ENCODE peak calls at places on chromosome 3, in six cellular contexts. One of them, this sample, is unnamed.

GRCh38 chr3:57160046-57160730 is 5.0 kb downstream of the IL17RD start:
- DNase-seq in fibroblast of lung: no peak
- DNase-seq in GM23338: peak; percentile 74
- DNase-seq in bronchial epithelial cell: no peak
- DNase-seq in CD8-positive, alpha-beta memory T cell: no peak
- DNase-seq in ovary: peak; percentile 82
- DNase-seq in this sample: no peak

GRCh38 chr3:128761392-128761791 is 35.4 kb downstream of the RAB7A start:
- DNase-seq in CD8-positive, alpha-beta memory T cell: no peak
- DNase-seq in fibroblast of lung: no peak
- DNase-seq in GM23338: no peak
- DNase-seq in bronchial epithelial cell: no peak
- DNase-seq in ovary: no peak
- DNase-seq in this sample: no peak

GRCh38 chr3:99425930-99426329 is 212.5 kb upstream of the COL8A1 start:
- DNase-seq in CD8-positive, alpha-beta memory T cell: no peak
- DNase-seq in bronchial epithelial cell: no peak
- DNase-seq in GM23338: no peak
- DNase-seq in fibroblast of lung: no peak
- DNase-seq in ovary: no peak
- DNase-seq in this sample: no peak

GRCh38 chr3:156300929-156301806 is 180.8 kb downstream of the KCNAB1 start:
- DNase-seq in bronchial epithelial cell: no peak
- DNase-seq in GM23338: no peak
- DNase-seq in fibroblast of lung: peak; percentile 42
- DNase-seq in ovary: no peak
- DNase-seq in CD8-positive, alpha-beta memory T cell: no peak
- DNase-seq in this sample: no peak

GRCh38 chr3:134978658-134979057 is 183.6 kb downstream of the EPHB1 start:
- DNase-seq in fibroblast of lung: no peak
- DNase-seq in CD8-positive, alpha-beta memory T cell: no peak
- DNase-seq in GM23338: no peak
- DNase-seq in ovary: no peak
- DNase-seq in bronchial epithelial cell: no peak
- DNase-seq in this sample: no peak

GRCh38 chr3:56468184-56469106 is at the start of gene ERC2:
- DNase-seq in bronchial epithelial cell: peak; percentile 26
- DNase-seq in fibroblast of lung: peak; percentile 3
- DNase-seq in ovary: peak; percentile 69
- DNase-seq in CD8-positive, alpha-beta memory T cell: no peak
- DNase-seq in GM23338: peak; percentile 96
- DNase-seq in this sample: no peak

GRCh38 chr3:70805044-70805732 is 492.8 kb upstream of the MDFIC2 start:
- DNase-seq in GM23338: no peak
- DNase-seq in bronchial epithelial cell: peak; percentile 51
- DNase-seq in fibroblast of lung: peak; percentile 80
- DNase-seq in CD8-positive, alpha-beta memory T cell: no peak
- DNase-seq in ovary: no peak
- DNase-seq in this sample: no peak

GRCh38 chr3:12869025-12869695 is 27.8 kb upstream of the RPL32 start:
- DNase-seq in bronchial epithelial cell: no peak
- DNase-seq in ovary: peak; percentile 71
- DNase-seq in fibroblast of lung: no peak
- DNase-seq in CD8-positive, alpha-beta memory T cell: peak; percentile 36
- DNase-seq in GM23338: peak; percentile 82
- DNase-seq in this sample: no peak

GRCh38 chr3:48436855-48437254 is 3.1 kb downstream of the CCDC51 start:
- DNase-seq in bronchial epithelial cell: no peak
- DNase-seq in ovary: no peak
- DNase-seq in fibroblast of lung: no peak
- DNase-seq in GM23338: no peak
- DNase-seq in CD8-positive, alpha-beta memory T cell: no peak
- DNase-seq in this sample: peak; percentile 76

GRCh38 chr3:156620260-156620659 is 54.1 kb upstream of the TIPARP start:
- DNase-seq in fibroblast of lung: no peak
- DNase-seq in bronchial epithelial cell: peak; percentile 87
- DNase-seq in ovary: no peak
- DNase-seq in CD8-positive, alpha-beta memory T cell: no peak
- DNase-seq in GM23338: no peak
- DNase-seq in this sample: no peak

GRCh38 chr3:126136428-126137220 is 43.8 kb downstream of the ALDH1L1 start:
- DNase-seq in GM23338: no peak
- DNase-seq in bronchial epithelial cell: no peak
- DNase-seq in ovary: peak; percentile 21
- DNase-seq in CD8-positive, alpha-beta memory T cell: no peak
- DNase-seq in fibroblast of lung: no peak
- DNase-seq in this sample: no peak

GRCh38 chr3:13385373-13385965 is 34.7 kb downstream of the NUP210 start:
- DNase-seq in ovary: no peak
- DNase-seq in GM23338: no peak
- DNase-seq in bronchial epithelial cell: no peak
- DNase-seq in CD8-positive, alpha-beta memory T cell: no peak
- DNase-seq in fibroblast of lung: no peak
- DNase-seq in this sample: no peak

GRCh38 chr3:47961815-47962606 is 54.2 kb downstream of the MAP4 start:
- DNase-seq in bronchial epithelial cell: peak; percentile 60
- DNase-seq in fibroblast of lung: no peak
- DNase-seq in ovary: no peak
- DNase-seq in CD8-positive, alpha-beta memory T cell: peak; percentile 4
- DNase-seq in GM23338: peak; percentile 62
- DNase-seq in this sample: no peak

GRCh38 chr3:195425849-195426248 is 17.0 kb downstream of the ACAP2 start:
- DNase-seq in CD8-positive, alpha-beta memory T cell: no peak
- DNase-seq in ovary: no peak
- DNase-seq in fibroblast of lung: no peak
- DNase-seq in bronchial epithelial cell: no peak
- DNase-seq in GM23338: no peak
- DNase-seq in this sample: no peak

GRCh38 chr3:194906229-194906629 is 220.5 kb downstream of the FAM43A start:
- DNase-seq in fibroblast of lung: peak; percentile 54
- DNase-seq in CD8-positive, alpha-beta memory T cell: no peak
- DNase-seq in GM23338: no peak
- DNase-seq in ovary: no peak
- DNase-seq in bronchial epithelial cell: peak; percentile 67
- DNase-seq in this sample: no peak

GRCh38 chr3:70531063-70531657 is 218.7 kb upstream of the MDFIC2 start:
- DNase-seq in ovary: no peak
- DNase-seq in fibroblast of lung: peak; percentile 67
- DNase-seq in GM23338: peak; percentile 38
- DNase-seq in CD8-positive, alpha-beta memory T cell: no peak
- DNase-seq in bronchial epithelial cell: peak; percentile 31
- DNase-seq in this sample: no peak

GRCh38 chr3:9870978-9871377 is 9.1 kb downstream of the CIDEC start:
- DNase-seq in CD8-positive, alpha-beta memory T cell: no peak
- DNase-seq in fibroblast of lung: peak; percentile 81
- DNase-seq in GM23338: no peak
- DNase-seq in ovary: no peak
- DNase-seq in bronchial epithelial cell: peak; percentile 70
- DNase-seq in this sample: no peak

GRCh38 chr3:141915016-141915415 is 38.6 kb downstream of the ATP1B3 start:
- DNase-seq in ovary: no peak
- DNase-seq in bronchial epithelial cell: no peak
- DNase-seq in GM23338: no peak
- DNase-seq in fibroblast of lung: no peak
- DNase-seq in CD8-positive, alpha-beta memory T cell: no peak
- DNase-seq in this sample: no peak

GRCh38 chr3:123783811-123784210 is 100.3 kb downstream of the MYLK start:
- DNase-seq in fibroblast of lung: no peak
- DNase-seq in GM23338: no peak
- DNase-seq in bronchial epithelial cell: no peak
- DNase-seq in ovary: no peak
- DNase-seq in CD8-positive, alpha-beta memory T cell: no peak
- DNase-seq in this sample: no peak

GRCh38 chr3:38040400-38040799 is 1.4 kb downstream of the DLEC1 start:
- DNase-seq in fibroblast of lung: no peak
- DNase-seq in CD8-positive, alpha-beta memory T cell: no peak
- DNase-seq in GM23338: no peak
- DNase-seq in ovary: no peak
- DNase-seq in bronchial epithelial cell: no peak
- DNase-seq in this sample: no peak

GRCh38 chr3:16103472-16103871 is 71.0 kb upstream of the GALNT15 start:
- DNase-seq in GM23338: no peak
- DNase-seq in CD8-positive, alpha-beta memory T cell: no peak
- DNase-seq in bronchial epithelial cell: no peak
- DNase-seq in ovary: no peak
- DNase-seq in fibroblast of lung: peak; percentile 44
- DNase-seq in this sample: no peak

GRCh38 chr3:99666201-99666600 is 27.8 kb downstream of the COL8A1 start:
- DNase-seq in GM23338: no peak
- DNase-seq in fibroblast of lung: no peak
- DNase-seq in bronchial epithelial cell: peak; percentile 77
- DNase-seq in ovary: no peak
- DNase-seq in CD8-positive, alpha-beta memory T cell: no peak
- DNase-seq in this sample: no peak

GRCh38 chr3:99789322-99789721 is 28.3 kb upstream of the CMSS1 start:
- DNase-seq in bronchial epithelial cell: peak; percentile 65
- DNase-seq in GM23338: peak; percentile 51
- DNase-seq in ovary: no peak
- DNase-seq in CD8-positive, alpha-beta memory T cell: no peak
- DNase-seq in fibroblast of lung: peak; percentile 81
- DNase-seq in this sample: no peak

GRCh38 chr3:178705925-178706324 is 169.7 kb downstream of the KCNMB2 start:
- DNase-seq in ovary: no peak
- DNase-seq in GM23338: peak; percentile 11
- DNase-seq in bronchial epithelial cell: peak; percentile 100
- DNase-seq in fibroblast of lung: peak; percentile 26
- DNase-seq in CD8-positive, alpha-beta memory T cell: no peak
- DNase-seq in this sample: no peak

GRCh38 chr3:196662711-196663571 is 23.4 kb downstream of the NRROS start:
- DNase-seq in bronchial epithelial cell: no peak
- DNase-seq in GM23338: no peak
- DNase-seq in fibroblast of lung: no peak
- DNase-seq in ovary: no peak
- DNase-seq in CD8-positive, alpha-beta memory T cell: no peak
- DNase-seq in this sample: no peak

GRCh38 chr3:124812291-124813265 is 74.6 kb downstream of the ITGB5 start:
- DNase-seq in bronchial epithelial cell: peak; percentile 76
- DNase-seq in fibroblast of lung: peak; percentile 99
- DNase-seq in CD8-positive, alpha-beta memory T cell: no peak
- DNase-seq in ovary: peak; percentile 72
- DNase-seq in GM23338: no peak
- DNase-seq in this sample: peak; percentile 90
- H3K4me3 ChIP-seq in bronchial epithelial cell: no peak overlapping the region
- H3K4me3 ChIP-seq in fibroblast of lung: no peak overlapping the region
- H3K4me3 ChIP-seq in CD8-positive, alpha-beta memory T cell: no peak overlapping the region
- H3K4me3 ChIP-seq in ovary: no peak overlapping the region
- H3K4me3 ChIP-seq in GM23338: no peak overlapping the region
- H3K4me3 ChIP-seq in this sample: no peak overlapping the region

GRCh38 chr3:66031102-66031698 is 7.5 kb downstream of the MAGI1 start:
- DNase-seq in bronchial epithelial cell: no peak
- DNase-seq in CD8-positive, alpha-beta memory T cell: no peak
- DNase-seq in GM23338: no peak
- DNase-seq in fibroblast of lung: no peak
- DNase-seq in ovary: no peak
- DNase-seq in this sample: no peak

GRCh38 chr3:66036586-66037061 is 2.1 kb downstream of the MAGI1 start:
- DNase-seq in GM23338: peak; percentile 72
- DNase-seq in bronchial epithelial cell: no peak
- DNase-seq in CD8-positive, alpha-beta memory T cell: no peak
- DNase-seq in fibroblast of lung: no peak
- DNase-seq in ovary: no peak
- DNase-seq in this sample: no peak

GRCh38 chr3:66037330-66037985 is 1.3 kb downstream of the MAGI1 start:
- DNase-seq in bronchial epithelial cell: peak; percentile 51
- DNase-seq in GM23338: peak; percentile 86
- DNase-seq in CD8-positive, alpha-beta memory T cell: no peak
- DNase-seq in fibroblast of lung: peak; percentile 36
- DNase-seq in ovary: peak; percentile 46
- DNase-seq in this sample: no peak

GRCh38 chr3:66035763-66036477 is 2.8 kb downstream of the MAGI1 start:
- DNase-seq in ovary: no peak
- DNase-seq in fibroblast of lung: no peak
- DNase-seq in bronchial epithelial cell: no peak
- DNase-seq in CD8-positive, alpha-beta memory T cell: no peak
- DNase-seq in GM23338: peak; percentile 86
- DNase-seq in this sample: no peak

GRCh38 chr3:66033241-66034138 is 5.2 kb downstream of the MAGI1 start:
- DNase-seq in ovary: no peak
- DNase-seq in GM23338: no peak
- DNase-seq in CD8-positive, alpha-beta memory T cell: no peak
- DNase-seq in fibroblast of lung: no peak
- DNase-seq in bronchial epithelial cell: no peak
- DNase-seq in this sample: no peak
- H3K4me3 ChIP-seq in ovary: no peak overlapping the region
- H3K4me3 ChIP-seq in GM23338: no peak overlapping the region
- H3K4me3 ChIP-seq in CD8-positive, alpha-beta memory T cell: no peak overlapping the region
- H3K4me3 ChIP-seq in fibroblast of lung: no peak overlapping the region
- H3K4me3 ChIP-seq in bronchial epithelial cell: no peak overlapping the region
- H3K4me3 ChIP-seq in this sample: no peak overlapping the region

GRCh38 chr3:30203301-30203700 is 403.1 kb upstream of the TGFBR2 start:
- DNase-seq in fibroblast of lung: peak; percentile 26
- DNase-seq in CD8-positive, alpha-beta memory T cell: no peak
- DNase-seq in ovary: no peak
- DNase-seq in GM23338: no peak
- DNase-seq in bronchial epithelial cell: peak; percentile 31
- DNase-seq in this sample: no peak

GRCh38 chr3:30199096-30199734 is 407.2 kb upstream of the TGFBR2 start:
- DNase-seq in CD8-positive, alpha-beta memory T cell: peak; percentile 45
- DNase-seq in bronchial epithelial cell: peak; percentile 40
- DNase-seq in fibroblast of lung: peak; percentile 69
- DNase-seq in ovary: peak; percentile 75
- DNase-seq in GM23338: peak; percentile 81
- DNase-seq in this sample: peak; percentile 62

GRCh38 chr3:30201715-30202114 is 404.7 kb upstream of the TGFBR2 start:
- DNase-seq in CD8-positive, alpha-beta memory T cell: no peak
- DNase-seq in fibroblast of lung: peak; percentile 28
- DNase-seq in bronchial epithelial cell: no peak
- DNase-seq in ovary: no peak
- DNase-seq in GM23338: no peak
- DNase-seq in this sample: no peak

GRCh38 chr3:30198162-30198561 is 408.2 kb upstream of the TGFBR2 start:
- DNase-seq in GM23338: no peak
- DNase-seq in CD8-positive, alpha-beta memory T cell: no peak
- DNase-seq in bronchial epithelial cell: no peak
- DNase-seq in ovary: no peak
- DNase-seq in fibroblast of lung: no peak
- DNase-seq in this sample: no peak

GRCh38 chr3:30199855-30200254 is 406.5 kb upstream of the TGFBR2 start:
- DNase-seq in CD8-positive, alpha-beta memory T cell: no peak
- DNase-seq in bronchial epithelial cell: no peak
- DNase-seq in GM23338: no peak
- DNase-seq in ovary: no peak
- DNase-seq in fibroblast of lung: no peak
- DNase-seq in this sample: no peak
- H3K4me3 ChIP-seq in CD8-positive, alpha-beta memory T cell: no peak overlapping the region
- H3K4me3 ChIP-seq in bronchial epithelial cell: no peak overlapping the region
- H3K4me3 ChIP-seq in GM23338: no peak overlapping the region
- H3K4me3 ChIP-seq in ovary: no peak overlapping the region
- H3K4me3 ChIP-seq in fibroblast of lung: no peak overlapping the region
- H3K4me3 ChIP-seq in this sample: no peak overlapping the region

DNA sequence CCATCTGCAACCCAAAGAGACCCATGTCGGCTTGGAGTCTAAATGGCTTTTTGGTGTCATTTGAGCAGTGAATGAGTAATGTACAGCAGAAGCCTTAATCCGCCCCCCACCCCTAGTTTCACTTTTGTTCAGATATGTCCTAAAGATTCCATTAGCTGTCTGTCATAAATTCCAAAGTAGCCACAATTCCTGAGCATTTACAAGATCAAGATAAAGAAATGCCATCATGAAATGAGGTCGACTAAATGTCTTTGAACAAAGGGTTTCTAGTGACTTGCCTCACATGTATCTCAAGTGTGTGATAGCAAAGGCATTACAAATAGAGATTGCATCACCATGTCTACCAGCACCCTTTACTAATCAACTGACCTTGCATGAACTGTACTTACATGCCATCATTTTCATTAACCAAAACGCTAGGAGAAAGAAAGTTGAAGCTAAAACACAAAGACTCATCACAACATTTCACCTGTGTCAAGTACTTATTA is 123.8 kb upstream of the PHLDB2 start:
- DNase-seq in CD8-positive, alpha-beta memory T cell: no peak
- DNase-seq in fibroblast of lung: peak; percentile 82
- DNase-seq in GM23338: no peak
- DNase-seq in ovary: no peak
- DNase-seq in bronchial epithelial cell: peak; percentile 98
- DNase-seq in this sample: no peak
- H3K4me3 ChIP-seq in CD8-positive, alpha-beta memory T cell: no peak overlapping the region
- H3K4me3 ChIP-seq in fibroblast of lung: no peak overlapping the region
- H3K4me3 ChIP-seq in GM23338: no peak overlapping the region
- H3K4me3 ChIP-seq in ovary: no peak overlapping the region
- H3K4me3 ChIP-seq in bronchial epithelial cell: peak overlapping the region; percentile 55
- H3K4me3 ChIP-seq in this sample: no peak overlapping the region